ENCODE peak calls at places on chromosomes 12 and 14, in four cellular contexts. Q is ACHN; Z is globus pallidus; F is stimulated activated CD4-positive, alpha-beta T cell treated with anti-CD3 and anti-CD28 coated beads, Interleukin-12 subunit alpha, Interleukin-12 subunit beta, amount 100 ng/mL, for 4 hours. P is an unnamed sample.

GRCh38 chr12:12696562-12697383 is 790 bp upstream of the GPR19 start:
- DNase-seq in Q (peak), Z (peak), F (peak), P (peak)

GRCh38 chr12:110109037-110109836 is 14.9 kb upstream of the IFT81 start:
- DNase-seq in Q (peak), Z (no peak), F (no peak), P (no peak)

GRCh38 chr14:99246536-99247083 is 25.4 kb downstream of the BCL11B start:
- DNase-seq in Q (no peak), Z (no peak), F (no peak), P (no peak)

GRCh38 chr14:40909906-40910305 is 696.8 kb upstream of the LRFN5 start:
- DNase-seq in Q (no peak), Z (no peak), F (no peak), P (no peak)

GRCh38 chr12:85834378-85834777 is 1.8 kb downstream of the RASSF9 start:
- DNase-seq in Q (no peak), Z (no peak), F (no peak), P (no peak)

GRCh38 chr12:130051900-130052299 is 110.4 kb upstream of the FZD10 start:
- DNase-seq in Q (no peak), Z (no peak), F (no peak), P (no peak)

GRCh38 chr12:26845057-26845666 is 12.2 kb upstream of the ITPR2 start:
- DNase-seq in Q (peak), Z (peak), F (peak), P (no peak)

GRCh38 chr14:106518054-106518943 is 991.9 kb downstream of the TMEM121 start:
- DNase-seq in Q (no peak), Z (no peak), F (peak), P (peak)

GRCh38 chr12:108468149-108468968 is 46.7 kb upstream of the FICD start:
- DNase-seq in Q (peak), Z (no peak), F (no peak), P (peak)

GRCh38 chr12:110669193-110669502 is 19.8 kb downstream of the HVCN1 start:
- DNase-seq in Q (no peak), Z (no peak), F (no peak), P (no peak)

GRCh38 chr14:67665886-67666285 is 8.5 kb downstream of the VTI1B start:
- DNase-seq in Q (no peak), Z (no peak), F (no peak), P (no peak)

GRCh38 chr14:30129795-30130194 is 202.1 kb upstream of the PRKD1 start:
- DNase-seq in Q (no peak), Z (no peak), F (no peak), P (no peak)

GRCh38 chr12:94650143-94651056 is at the start of gene TMCC3:
- DNase-seq in Q (peak), Z (peak), F (peak), P (peak)

GRCh38 chr14:64762044-64763034 is 58.1 kb downstream of the PLEKHG3 start:
- DNase-seq in Q (peak), Z (peak), F (peak), P (no peak)

GRCh38 chr12:24230061-24230460 is 280.6 kb upstream of the SOX5 start:
- DNase-seq in Q (no peak), Z (no peak), F (no peak), P (no peak)

GRCh38 chr12:69401940-69402339 is 42.4 kb downstream of the YEATS4 start:
- DNase-seq in Q (no peak), Z (no peak), F (no peak), P (no peak)

GRCh38 chr14:80117876-80118275 is 93.4 kb downstream of the DIO2 start:
- DNase-seq in Q (no peak), Z (no peak), F (no peak), P (no peak)

GRCh38 chr14:75274899-75275569 is 3.6 kb upstream of the FOS start:
- DNase-seq in Q (no peak), Z (peak), F (no peak), P (peak)

GRCh38 chr12:119593578-119594398 is at the start of gene TMEM233:
- DNase-seq in Q (no peak), Z (no peak), F (no peak), P (no peak)

GRCh38 chr14:96686126-96686525 is 111.1 kb upstream of the VRK1 start:
- DNase-seq in Q (no peak), Z (no peak), F (no peak), P (no peak)

GRCh38 chr14:69592923-69593677 is 18.3 kb upstream of the SUSD6 start:
- DNase-seq in Q (no peak), Z (no peak), F (no peak), P (no peak)

GRCh38 chr12:5328669-5329068 is 103.2 kb upstream of the NTF3 start:
- DNase-seq in Q (no peak), Z (no peak), F (no peak), P (no peak)

GRCh38 chr12:80422549-80422948 is 21.5 kb upstream of the PTPRQ start:
- DNase-seq in Q (no peak), Z (no peak), F (no peak), P (no peak)

GRCh38 chr12:126397071-126397571 is 1331.9 kb downstream of the AACS start:
- DNase-seq in Q (no peak), Z (peak), F (no peak), P (no peak)

GRCh38 chr12:111788178-111788654 is 21.5 kb downstream of the ALDH2 start:
- DNase-seq in Q (peak), Z (peak), F (no peak), P (no peak)

GRCh38 chr14:65594153-65594881 is 181.8 kb downstream of the FUT8 start:
- DNase-seq in Q (no peak), Z (no peak), F (no peak), P (no peak)

GRCh38 chr12:69388371-69388770 is 28.8 kb downstream of the YEATS4 start:
- DNase-seq in Q (peak), Z (peak), F (no peak), P (no peak)

GRCh38 chr14:34024768-34025144 is 73.9 kb upstream of the EGLN3 start:
- DNase-seq in Q (no peak), Z (no peak), F (no peak), P (no peak)

GRCh38 chr14:50001999-50002925 is 109.4 kb downstream of the ARF6 start:
- DNase-seq in Q (no peak), Z (no peak), F (peak), P (no peak)